ENCODE peak calls at places on chromosomes 11 and 22, in four cellular contexts. Y is A549, A is right lobe of liver, N is transverse colon. L is an unnamed sample.

GRCh38 chr11:33920838-33921613 is 29.1 kb upstream of the LMO2 start:
- DNase-seq in Y (no peak), N (no peak), A (no peak), L (no peak)

GRCh38 chr22:20440637-20441591 is 3.3 kb upstream of the SCARF2 start:
- DNase-seq in A (no peak), Y (no peak), N (no peak), L (no peak)

GRCh38 chr11:131284041-131284440 is 86.4 kb upstream of the NTM start:
- DNase-seq in A (no peak), Y (no peak), N (no peak), L (no peak)

GRCh38 chr11:116186592-116186991 is 586.2 kb downstream of the BUD13 start:
- DNase-seq in A (no peak), N (no peak), Y (no peak), L (no peak)

GRCh38 chr22:46076651-46077339 is 73.5 kb upstream of the PPARA start:
- DNase-seq in N (peak), Y (peak), A (peak), L (no peak)

GRCh38 chr11:13486926-13487660 is 8.7 kb downstream of the PTH start:
- DNase-seq in N (peak), A (peak), Y (peak), L (no peak)

GRCh38 chr11:2519879-2520735 is 75.3 kb downstream of the KCNQ1 start:
- DNase-seq in N (peak), A (peak), Y (no peak), L (no peak)

GRCh38 chr11:62600367-62601113 is 1.1 kb downstream of the MTA2 start:
- DNase-seq in N (no peak), Y (no peak), A (no peak), L (no peak)

GRCh38 chr22:38657248-38657909 is 941 bp downstream of the CBY1 start:
- DNase-seq in N (peak), Y (no peak), A (peak), L (no peak)

GRCh38 chr22:20011123-20011992 is 5.3 kb downstream of the ARVCF start:
- DNase-seq in Y (no peak), N (no peak), A (no peak), L (no peak)

GRCh38 chr11:36333468-36333867 is 37.4 kb downstream of the PRR5L start:
- DNase-seq in N (no peak), Y (no peak), A (no peak), L (no peak)

GRCh38 chr11:131841028-131841427 is 470.6 kb downstream of the NTM start:
- DNase-seq in Y (no peak), N (no peak), A (no peak), L (no peak)

GRCh38 chr11:33868646-33869461 is 23.0 kb downstream of the LMO2 start:
- DNase-seq in A (peak), N (no peak), Y (no peak), L (no peak)

GRCh38 chr11:114150671-114151070 is 91.2 kb downstream of the ZBTB16 start:
- DNase-seq in N (no peak), Y (no peak), A (no peak), L (no peak)

GRCh38 chr11:126514061-126514713 is 158.7 kb downstream of the ST3GAL4 start:
- DNase-seq in N (no peak), A (no peak), Y (no peak), L (no peak)

GRCh38 chr22:40479126-40479800 is 108.9 kb downstream of the SGSM3 start:
- DNase-seq in A (no peak), N (no peak), Y (no peak), L (no peak)

GRCh38 chr22:48919187-48919590 is 908.5 kb downstream of the BRD1 start:
- DNase-seq in A (no peak), N (no peak), Y (no peak), L (no peak)

DNA sequence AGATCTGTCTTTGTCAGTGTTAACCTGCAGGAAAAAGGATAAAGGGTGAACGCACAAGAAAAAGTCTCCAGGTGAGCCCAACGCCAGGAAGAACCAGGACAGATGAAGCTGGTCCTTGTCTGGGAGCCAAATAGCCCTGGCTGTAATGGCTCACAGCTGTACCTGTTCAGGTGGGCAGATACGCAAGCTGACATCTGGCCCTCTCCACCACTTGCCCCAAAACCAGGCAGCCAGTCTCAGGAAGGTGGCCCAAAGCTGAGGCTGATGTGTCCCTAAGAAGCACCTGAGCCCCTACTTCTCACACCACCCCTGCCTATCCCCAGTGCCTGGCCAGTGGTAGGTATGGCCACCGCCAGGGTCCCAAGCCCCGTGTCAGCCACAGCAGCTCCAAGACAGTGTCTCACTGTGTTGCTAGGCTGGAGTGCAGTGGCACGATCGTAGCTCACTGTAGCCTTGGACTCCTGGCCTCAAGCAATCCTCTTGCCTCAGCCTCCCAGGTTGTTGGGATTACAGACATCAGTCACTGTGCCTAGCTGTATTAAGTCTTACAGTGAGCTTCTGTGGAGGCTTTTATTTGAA is 14.8 kb downstream of the TOP3B start:
- DNase-seq in Y (no peak), N (no peak), A (no peak), L (no peak)
- TF ChIP-seq POLR2A in Y (no peak), N (no peak), A (no peak), L (no peak)

DNA sequence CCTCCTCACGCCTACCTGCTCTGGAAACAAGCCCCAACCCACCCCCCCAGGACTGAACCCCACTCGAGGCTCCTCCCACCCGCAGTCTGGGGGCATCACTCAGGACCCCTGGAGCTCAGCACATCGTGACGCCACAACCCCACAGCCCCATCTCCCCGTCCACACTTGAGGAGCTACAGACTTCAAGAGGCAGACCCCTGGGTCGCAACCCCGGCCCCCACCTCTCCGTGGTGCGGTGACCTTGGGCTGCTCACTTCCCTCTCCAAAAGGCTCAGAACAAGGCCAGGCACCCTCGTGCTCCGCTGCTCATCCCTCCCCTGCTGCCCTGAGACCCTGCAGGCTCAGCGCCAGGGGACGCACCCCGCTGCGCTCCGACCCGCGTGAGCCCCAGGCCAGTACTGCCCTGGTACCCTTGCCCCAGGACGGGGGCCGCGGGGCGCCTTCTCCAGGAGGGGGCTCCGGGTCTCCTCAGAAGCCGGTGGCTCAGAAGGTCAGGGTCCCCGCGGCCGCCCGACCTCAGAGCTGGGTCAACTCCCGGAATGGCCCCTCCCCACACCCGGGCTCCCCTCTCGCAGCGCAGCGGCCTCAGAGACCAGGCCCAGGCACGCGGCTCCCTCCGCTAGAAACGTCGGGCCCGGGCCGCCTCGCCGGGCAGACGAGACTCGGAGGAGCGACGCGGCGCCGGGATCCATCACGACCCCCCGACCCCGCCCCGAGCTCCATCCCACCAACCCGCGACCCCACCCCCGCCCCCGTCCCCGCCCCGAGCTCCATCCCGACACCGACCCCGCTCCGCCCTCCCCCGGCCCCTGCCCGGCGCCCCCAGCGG is 614 bp downstream of the GATD1 start:
- DNase-seq in N (no peak), Y (no peak), A (peak), L (no peak)
- TF ChIP-seq POLR2A in N (no peak), Y (no peak), A (no peak), L (no peak)

GRCh38 chr11:32829157-32829679 is 509 bp upstream of the PRRG4 start:
- DNase-seq in A (no peak), N (no peak), Y (no peak), L (no peak)

GRCh38 chr11:32831241-32831640 is 1.5 kb downstream of the PRRG4 start:
- DNase-seq in N (no peak), A (no peak), Y (no peak), L (no peak)

GRCh38 chr11:32830796-32831195 is 1.1 kb downstream of the PRRG4 start:
- DNase-seq in N (no peak), Y (no peak), A (no peak), L (no peak)

GRCh38 chr11:32830413-32830738 is 649 bp downstream of the PRRG4 start:
- DNase-seq in A (peak), Y (peak), N (peak), L (no peak)

GRCh38 chr11:32829680-32830412 is at the start of gene PRRG4:
- DNase-seq in Y (peak), N (peak), A (peak), L (peak)
- TF ChIP-seq POLR2A in Y (no peak), N (peak), A (peak), L (peak)

GRCh38 chr22:30390974-30391691 is 3.9 kb upstream of the RNF215 start:
- DNase-seq in Y (peak), N (peak), A (peak), L (peak)
- TF ChIP-seq POLR2A in Y (no peak), N (no peak), A (no peak), L (no peak)

GRCh38 chr11:76209956-76210885 is 3.9 kb upstream of the WNT11 start:
- DNase-seq in N (peak), Y (peak), A (peak), L (no peak)
- TF ChIP-seq POLR2A in N (peak), Y (peak), A (peak), L (no peak)

GRCh38 chr11:124876818-124877630 is 11.8 kb downstream of the ROBO3 start:
- DNase-seq in N (no peak), A (no peak), Y (no peak), L (no peak)
- TF ChIP-seq POLR2A in N (no peak), A (no peak), Y (no peak), L (no peak)

GRCh38 chr11:108206171-108206570 is 16.3 kb downstream of the NPAT start:
- DNase-seq in N (no peak), A (no peak), Y (no peak), L (no peak)

GRCh38 chr11:108207683-108208060 is 14.8 kb downstream of the NPAT start:
- DNase-seq in N (no peak), A (no peak), Y (no peak), L (no peak)

GRCh38 chr11:108204376-108204775 is 18.1 kb downstream of the NPAT start:
- DNase-seq in A (no peak), N (no peak), Y (no peak), L (no peak)

GRCh38 chr11:108204918-108205499 is 17.4 kb downstream of the NPAT start:
- DNase-seq in Y (no peak), N (no peak), A (no peak), L (no peak)

GRCh38 chr11:108206969-108207682 is 15.3 kb downstream of the NPAT start:
- DNase-seq in Y (no peak), N (no peak), A (no peak), L (no peak)
- TF ChIP-seq POLR2A in Y (no peak), N (no peak), A (no peak), L (no peak)

DNA sequence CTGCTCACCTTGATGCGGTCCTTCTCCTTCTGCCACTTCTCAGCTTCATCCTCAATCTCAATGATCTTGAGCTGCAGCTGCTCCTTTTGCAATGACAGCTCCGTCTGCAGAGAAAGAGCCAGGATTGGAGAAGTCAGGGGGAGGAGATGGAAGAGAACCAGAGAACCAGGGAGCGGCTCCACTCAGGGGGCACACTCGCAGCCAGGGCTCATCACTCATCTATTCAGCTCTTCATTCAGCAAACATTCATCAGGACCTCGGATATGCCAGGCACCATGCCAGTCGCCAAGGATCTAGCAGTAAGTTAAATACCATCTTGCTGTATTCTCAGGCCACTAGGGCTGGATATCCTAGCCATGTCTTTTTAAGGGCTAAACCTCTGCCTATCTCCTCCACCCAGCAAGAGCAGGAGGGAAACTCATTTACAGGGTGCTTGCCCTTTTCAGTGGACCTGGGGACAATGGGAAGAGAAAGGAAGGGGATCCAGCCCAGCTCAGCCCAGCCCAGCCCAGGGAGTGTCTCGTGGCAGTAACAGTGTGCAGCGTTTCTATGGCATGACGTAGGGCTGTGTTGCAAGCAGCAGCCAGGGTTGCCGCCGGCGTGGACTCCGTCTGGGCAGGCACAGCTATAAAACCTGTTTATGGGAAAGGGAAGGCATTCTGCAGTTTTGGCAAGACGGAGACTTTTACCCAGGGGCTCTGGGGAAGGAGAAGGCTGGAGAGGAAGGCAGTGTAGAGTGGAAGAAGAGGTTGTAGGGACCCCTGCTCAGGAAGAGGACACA is 9.3 kb downstream of the TRIM29 start:
- DNase-seq in A (peak), Y (peak), N (peak), L (peak)
- TF ChIP-seq POLR2A in A (no peak), Y (no peak), N (no peak), L (no peak)

DNA sequence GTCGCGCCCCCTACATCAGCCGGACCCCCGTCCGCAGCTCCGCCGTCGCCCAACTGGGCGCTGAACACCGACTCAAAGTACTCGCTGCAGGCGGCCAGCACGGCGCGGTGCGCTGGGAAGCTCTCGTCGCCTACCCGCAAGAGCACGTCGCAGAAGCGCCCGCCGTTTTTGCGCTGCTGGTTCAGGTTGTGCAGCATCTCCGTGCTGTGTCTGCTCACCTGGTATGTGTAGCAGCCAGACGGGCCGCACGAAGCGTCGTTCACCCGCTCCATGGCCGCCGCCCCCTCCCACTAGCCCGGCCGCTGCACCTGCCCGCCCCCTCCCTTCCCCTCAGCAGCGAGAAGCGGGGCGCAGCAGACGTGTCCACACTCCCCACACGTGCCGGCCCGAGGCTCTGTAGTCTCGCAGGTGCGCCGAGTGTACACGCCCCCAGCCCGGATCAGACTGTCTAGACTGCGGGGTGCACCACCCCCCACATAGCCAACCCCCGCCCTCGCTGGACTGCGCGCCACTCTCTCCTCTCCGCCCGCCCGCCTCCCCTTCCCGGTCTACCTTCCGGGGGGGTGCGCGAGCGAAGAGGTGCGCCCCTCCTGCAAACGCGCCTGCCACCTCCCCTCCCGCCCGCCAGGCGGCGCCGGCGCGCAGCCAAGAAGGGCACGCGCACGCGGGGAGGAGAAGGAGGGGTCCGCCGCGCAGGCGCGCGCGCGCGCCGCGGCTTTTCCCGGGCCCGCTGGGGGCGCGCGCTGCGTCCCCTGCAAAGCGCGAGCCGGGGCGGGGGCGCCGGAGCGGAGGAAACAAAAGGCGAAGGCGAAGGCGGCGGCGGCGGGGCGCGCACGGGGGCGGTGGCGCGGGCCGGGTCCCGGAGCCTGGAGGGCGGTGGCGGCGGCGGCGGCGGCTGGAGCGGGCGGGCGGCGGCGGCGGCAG is 553 bp downstream of the PATZ1 start:
- DNase-seq in N (peak), A (peak), Y (peak), L (peak)
- TF ChIP-seq POLR2A in N (no peak), A (peak), Y (no peak), L (no peak)

DNA sequence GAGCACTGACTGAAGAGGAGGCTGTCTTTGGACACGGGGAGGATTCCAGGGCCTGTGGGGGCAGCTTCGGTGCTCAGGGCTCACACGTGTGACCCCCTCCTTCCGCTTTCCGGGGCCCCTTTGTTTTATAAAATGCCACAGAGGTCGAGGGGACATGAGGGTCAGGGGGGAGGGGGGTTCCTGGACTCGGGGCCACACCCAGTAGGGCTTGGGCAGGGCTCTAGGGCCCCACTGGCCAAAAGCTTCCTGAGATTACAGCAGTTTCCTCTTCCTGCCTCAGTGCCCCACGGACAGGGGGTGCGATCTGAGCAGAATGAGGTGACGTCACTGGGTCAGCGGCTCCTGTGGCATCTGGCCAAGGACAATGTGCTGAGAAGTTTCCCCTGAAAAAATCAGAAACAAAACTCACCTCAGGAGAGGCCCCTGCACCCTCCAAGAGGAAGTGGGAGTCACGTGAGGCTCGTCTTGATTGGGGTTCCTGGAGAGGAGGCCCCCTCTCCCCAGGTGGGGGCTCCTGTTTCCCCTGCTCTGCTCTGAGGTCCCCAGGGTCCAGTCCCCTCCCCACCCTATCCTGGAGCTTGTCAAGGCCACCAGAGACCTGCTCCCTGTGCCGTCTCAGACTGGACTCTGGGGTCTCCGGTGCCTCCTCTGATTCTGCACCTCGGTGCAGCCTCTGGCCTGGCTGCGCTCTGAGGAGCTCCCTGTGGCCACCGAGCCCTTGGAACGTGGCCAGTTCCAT is 6.4 kb upstream of the IFITM3 start:
- DNase-seq in Y (no peak), A (peak), N (peak), L (no peak)
- TF ChIP-seq POLR2A in Y (no peak), A (peak), N (no peak), L (no peak)

L was measured in H54.